ENCODE peak calls at places on chromosomes 1 and 21, in nine cellular contexts. K, T, F, D, Z, S, E, C and A are unnamed samples.

GRCh38 chr1:26210471-26210870 is 20.1 kb downstream of the CATSPER4 start:
- DNase-seq in T (no peak), S (no peak), F (no peak), D (no peak), E (no peak), K (no peak), Z (no peak), C (no peak), A (no peak)

GRCh38 chr1:68558321-68559026 is 61.6 kb upstream of the DEPDC1 start:
- DNase-seq in E (no peak), C (no peak), T (no peak), F (no peak), K (no peak), S (no peak), D (no peak), Z (no peak), A (no peak)

GRCh38 chr1:223244366-223245103 is 101.5 kb upstream of the TLR5 start:
- DNase-seq in T (no peak), Z (no peak), C (no peak), D (no peak), E (peak), S (peak), K (peak), F (no peak), A (no peak)

GRCh38 chr21:32314806-32315205 is 16.2 kb downstream of the MRAP start:
- DNase-seq in F (no peak), C (no peak), D (no peak), Z (no peak), E (no peak), K (no peak), T (no peak), S (no peak), A (no peak)

GRCh38 chr1:86375688-86376087 is 20.4 kb downstream of the ODF2L start:
- DNase-seq in S (no peak), T (no peak), E (no peak), K (no peak), F (no peak), C (no peak), Z (no peak), D (no peak), A (no peak)

GRCh38 chr1:103107696-103108524 is at the start of gene COL11A1:
- DNase-seq in T (peak), K (peak), S (no peak), D (no peak), Z (no peak), C (no peak), E (no peak), F (no peak), A (no peak)

GRCh38 chr1:160620942-160621632 is 25.8 kb downstream of the SLAMF1 start:
- DNase-seq in S (no peak), C (no peak), D (no peak), K (no peak), T (no peak), Z (no peak), F (no peak), E (no peak), A (no peak)

GRCh38 chr1:215055281-215055935 is 27.1 kb upstream of the KCNK2 start:
- DNase-seq in C (no peak), K (no peak), S (no peak), F (no peak), T (peak), D (no peak), Z (no peak), E (no peak), A (no peak)

GRCh38 chr1:224054012-224054411 is 59.9 kb upstream of the FBXO28 start:
- DNase-seq in T (no peak), S (no peak), E (no peak), F (no peak), Z (no peak), D (no peak), K (no peak), C (no peak), A (no peak)

GRCh38 chr1:44803312-44804095 is 3.3 kb downstream of the PLK3 start:
- DNase-seq in E (no peak), T (no peak), F (no peak), D (no peak), C (no peak), S (no peak), K (no peak), Z (no peak), A (no peak)

GRCh38 chr1:7558921-7559869 is 211.9 kb upstream of the VAMP3 start:
- DNase-seq in T (no peak), F (no peak), D (no peak), Z (no peak), S (no peak), K (peak), E (no peak), C (no peak), A (no peak)

GRCh38 chr1:58441699-58442098 is 104.8 kb downstream of the OMA1 start:
- DNase-seq in E (no peak), D (no peak), F (no peak), T (no peak), S (no peak), C (no peak), K (no peak), Z (no peak), A (no peak)

GRCh38 chr1:180527270-180527669 is 24.9 kb upstream of the ACBD6 start:
- DNase-seq in K (no peak), S (no peak), C (no peak), D (no peak), F (peak), T (no peak), E (peak), Z (no peak), A (no peak)

GRCh38 chr1:162384116-162384515 is 2.6 kb downstream of the C1orf226 start:
- DNase-seq in C (no peak), D (no peak), K (peak), F (no peak), Z (no peak), T (no peak), E (no peak), S (no peak), A (no peak)

GRCh38 chr1:20485527-20486456 is at the start of gene CAMK2N1:
- DNase-seq in T (peak), S (no peak), F (peak), C (no peak), Z (no peak), K (peak), E (peak), D (peak), A (no peak)

DNA sequence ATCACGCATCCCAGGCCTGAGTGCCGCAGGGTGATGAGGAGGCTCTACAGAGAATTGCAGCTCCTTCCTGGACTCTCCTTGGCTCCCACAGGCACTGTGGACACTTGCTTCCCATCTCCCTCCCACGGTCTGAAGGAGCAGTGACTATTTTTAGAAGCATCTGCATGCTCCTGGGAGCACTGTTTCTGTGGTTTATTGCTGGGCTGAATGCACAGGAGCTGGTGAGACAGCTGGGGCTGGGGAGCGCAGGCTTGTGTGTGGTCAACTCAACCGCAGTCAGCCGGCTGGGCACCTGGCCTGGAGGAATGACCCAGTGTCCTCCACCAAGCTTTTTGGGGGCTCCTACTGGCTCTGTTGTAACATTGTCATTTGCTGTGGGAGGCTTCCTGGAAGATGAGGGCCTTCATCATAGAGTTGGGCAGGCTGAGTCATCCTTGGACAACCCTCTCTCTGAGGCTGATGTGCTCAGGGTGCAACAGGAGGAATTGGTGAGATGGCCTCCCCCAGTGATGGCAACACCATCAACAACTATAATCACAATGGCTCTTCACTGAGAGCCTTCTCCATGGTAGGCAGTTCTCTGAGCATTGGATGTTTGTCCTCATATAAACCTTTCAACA is 1.7 kb downstream of the NFASC start:
- DNase-seq in E (no peak), D (no peak), F (no peak), S (no peak), T (no peak), Z (no peak), C (no peak), K (no peak), A (no peak)
- TF ChIP-seq CTCF in E (no peak), D (no peak), F (no peak), S (no peak), T (no peak), Z (no peak), C (no peak), K (no peak), A (no peak)

DNA sequence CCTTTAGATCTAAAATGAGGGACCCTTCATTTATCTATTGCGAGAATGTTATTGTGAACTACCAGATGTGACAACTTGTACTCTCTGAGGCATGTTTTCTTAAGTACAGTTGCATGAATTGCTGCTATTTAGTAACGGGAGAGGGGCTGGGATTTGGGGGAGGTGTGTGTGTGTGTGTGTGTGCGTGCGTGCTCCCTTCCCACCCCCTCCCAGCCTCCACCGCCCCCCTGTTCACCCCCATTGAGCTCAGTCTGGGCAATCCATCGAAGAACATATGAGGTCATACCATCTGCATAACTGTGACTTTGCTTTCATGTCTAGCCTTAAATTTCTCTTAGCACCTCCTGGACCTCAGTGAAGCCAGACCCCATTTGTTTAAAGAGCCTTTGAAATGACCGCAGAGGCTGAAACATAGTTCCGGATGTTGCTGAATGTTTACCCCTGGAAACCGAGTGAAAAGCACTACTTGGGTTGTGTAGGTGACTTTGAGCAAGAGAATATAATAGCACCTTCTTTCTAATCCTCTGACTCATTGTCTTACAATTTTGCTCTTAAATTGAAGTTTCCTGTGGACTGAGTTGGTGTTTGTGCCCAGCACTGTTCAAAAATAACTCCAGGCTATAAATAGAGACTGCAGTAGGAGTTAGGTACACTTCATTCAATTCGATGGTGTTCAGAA is 75.4 kb downstream of the UBE4B start:
- DNase-seq in S (no peak), E (no peak), T (no peak), F (no peak), Z (peak), K (no peak), D (no peak), C (peak), A (no peak)
- TF ChIP-seq REST in S (no peak), E (no peak), T (no peak), F (no peak), Z (no peak), K (no peak), D (no peak), C (no peak), A (no peak)

GRCh38 chr1:205204552-205204951 is 7.0 kb downstream of the DSTYK start:
- DNase-seq in K (no peak), E (no peak), D (no peak), T (no peak), F (no peak), C (no peak), S (no peak), Z (no peak), A (no peak)
- H3K27ac ChIP-seq in K (peak), E (no peak), D (no peak), T (no peak), F (no peak), C (no peak), S (no peak), Z (no peak), A (no peak)

GRCh38 chr1:16012590-16013219 is 5.1 kb downstream of the HSPB7 start:
- DNase-seq in C (no peak), D (peak), E (peak), T (peak), Z (peak), F (peak), K (peak), S (peak), A (peak)
- TF ChIP-seq CTCF in C (no peak), D (peak), E (peak), T (peak), Z (peak), F (peak), K (no peak), S (no peak), A (no peak)